ENCODE peak calls at places on chromosome 11, in ten cellular contexts. J, Y, U, G, R, H, V, W, D and C are unnamed samples.

GRCh38 chr11:129117595-129118350 is 74.4 kb downstream of the ARHGAP32 start:
- DNase-seq in R (peak; percentile 70), W (no peak), Y (peak; percentile 89), V (peak; percentile 67), J (no peak), D (no peak), G (peak; percentile 42), U (peak; percentile 11), H (peak; percentile 45), C (peak; percentile 73)

GRCh38 chr11:98090861-98091575 is 929.7 kb upstream of the CNTN5 start:
- DNase-seq in Y (no peak), J (no peak), W (no peak), D (no peak), R (no peak), H (no peak), U (no peak), V (no peak), G (no peak), C (no peak)

GRCh38 chr11:100434821-100435641 is 252.1 kb upstream of the ARHGAP42 start:
- DNase-seq in J (no peak), W (peak; percentile 26), D (peak; percentile 21), Y (peak; percentile 30), U (no peak), R (no peak), H (no peak), V (no peak), G (no peak), C (no peak)

GRCh38 chr11:69465236-69466000 is 16.0 kb upstream of the LINC01488 start:
- DNase-seq in J (no peak), Y (no peak), D (no peak), W (no peak), G (no peak), U (no peak), H (no peak), R (no peak), V (no peak), C (no peak)

GRCh38 chr11:72848846-72849466 is 34.7 kb downstream of the ATG16L2 start:
- DNase-seq in V (peak; percentile 22), W (peak; percentile 46), Y (peak; percentile 72), R (peak; percentile 44), D (no peak), U (no peak), G (no peak), J (no peak), H (peak; percentile 36), C (no peak)

GRCh38 chr11:74288161-74288560 is 23.3 kb downstream of the P4HA3 start:
- DNase-seq in H (no peak), W (no peak), G (peak; percentile 93), R (peak; percentile 87), D (no peak), U (peak; percentile 58), Y (no peak), V (peak; percentile 98), J (no peak), C (no peak)

GRCh38 chr11:110349109-110349996 is 52.9 kb upstream of the RDX start:
- DNase-seq in J (no peak), G (no peak), W (no peak), H (no peak), V (peak; percentile 61), D (no peak), U (no peak), Y (no peak), R (peak; percentile 64), C (no peak)

GRCh38 chr11:123505546-123506299 is 75.7 kb downstream of the GRAMD1B start:
- DNase-seq in R (no peak), Y (no peak), G (no peak), H (no peak), D (no peak), V (no peak), U (no peak), J (no peak), W (peak; percentile 79), C (no peak)

GRCh38 chr11:86124251-86125233 is 55.7 kb upstream of the PICALM start:
- DNase-seq in D (no peak), J (no peak), W (no peak), G (no peak), V (no peak), H (no peak), Y (no peak), U (no peak), R (no peak), C (no peak)

GRCh38 chr11:130546901-130547694 is 98.7 kb downstream of the ADAMTS15 start:
- DNase-seq in V (no peak), W (no peak), R (no peak), J (no peak), G (no peak), H (no peak), Y (no peak), U (no peak), D (no peak), C (no peak)

GRCh38 chr11:75261902-75262361 is 21.4 kb downstream of the TPBGL start:
- DNase-seq in G (no peak), H (no peak), V (no peak), W (no peak), U (no peak), Y (no peak), J (no peak), R (no peak), D (peak; percentile 30), C (no peak)